ENCODE peak calls at places on chromosomes 5 and 9, in ten cellular contexts. K is CD4-positive, CD25-positive, alpha-beta regulatory T cell; U is transverse colon; F is ovary; N is CD8-positive, alpha-beta memory T cell; G is CD8-positive, alpha-beta T cell; R is thoracic aorta; X is fibroblast of lung; L is PC-9; H is psoas muscle. B is an unnamed sample. For H3K27me3, the result is how much of the 10 kb centered on the place peaks cover.

GRCh38 chr5:96141749-96142148 is 180.1 kb upstream of the ELL2 start:
- DNase-seq in K (no peak), U (no peak), F (no peak), N (no peak), G (no peak), R (no peak), X (peak), L (peak), H (no peak), B (no peak)

GRCh38 chr5:5481206-5481605 is 58.7 kb downstream of the ICE1 start:
- DNase-seq in K (no peak), U (no peak), F (no peak), N (peak), G (no peak), R (no peak), X (no peak), L (no peak), H (no peak), B (no peak)

GRCh38 chr9:89448381-89448780 is 49.5 kb downstream of the SEMA4D start:
- DNase-seq in K (no peak), U (no peak), F (no peak), N (peak), G (peak), R (no peak), X (no peak), L (no peak), H (no peak), B (no peak)

GRCh38 chr5:124670672-124671592 is 75.5 kb downstream of the ZNF608 start:
- DNase-seq in K (no peak), U (no peak), F (no peak), N (no peak), G (no peak), R (no peak), X (no peak), L (no peak), H (no peak), B (no peak)

GRCh38 chr5:62143268-62144229 is 162.5 kb upstream of the KIF2A start:
- DNase-seq in K (no peak), U (no peak), F (no peak), N (no peak), G (no peak), R (no peak), X (peak), L (no peak), H (no peak), B (no peak)

GRCh38 chr5:133232011-133232410 is 180.2 kb downstream of the HSPA4 start:
- DNase-seq in K (no peak), U (peak), F (no peak), N (no peak), G (no peak), R (no peak), X (no peak), L (no peak), H (no peak), B (no peak)

GRCh38 chr9:34592895-34593601 is 3.5 kb upstream of the CNTFR start:
- DNase-seq in K (no peak), U (peak), F (peak), N (no peak), G (no peak), R (peak), X (no peak), L (no peak), H (peak), B (peak)

GRCh38 chr5:36458746-36459145 is 147.7 kb upstream of the SLC1A3 start:
- DNase-seq in K (no peak), U (no peak), F (no peak), N (no peak), G (no peak), R (no peak), X (no peak), L (no peak), H (no peak), B (no peak)

GRCh38 chr5:146521403-146522106 is 5.6 kb upstream of the GPR151 start:
- DNase-seq in K (no peak), U (no peak), F (no peak), N (no peak), G (no peak), R (no peak), X (no peak), L (no peak), H (no peak), B (no peak)

GRCh38 chr9:112168197-112168596 is 6.9 kb downstream of the SUSD1 start:
- DNase-seq in K (no peak), U (peak), F (no peak), N (no peak), G (no peak), R (no peak), X (no peak), L (peak), H (no peak), B (no peak)

GRCh38 chr9:94016744-94017143 is 61.6 kb upstream of the BARX1 start:
- DNase-seq in K (no peak), U (peak), F (no peak), N (no peak), G (no peak), R (no peak), X (no peak), L (no peak), H (no peak), B (no peak)

GRCh38 chr5:1962619-1963355 is 80.1 kb upstream of the IRX4 start:
- DNase-seq in K (no peak), U (no peak), F (no peak), N (no peak), G (no peak), R (no peak), X (no peak), L (no peak), H (no peak), B (no peak)

GRCh38 chr9:76531231-76531775 is 72.3 kb downstream of the GCNT1 start:
- DNase-seq in K (no peak), U (no peak), F (no peak), N (no peak), G (no peak), R (no peak), X (no peak), L (peak), H (no peak), B (no peak)

GRCh38 chr9:76529667-76530066 is 70.7 kb downstream of the GCNT1 start:
- DNase-seq in K (no peak), U (no peak), F (no peak), N (no peak), G (no peak), R (no peak), X (no peak), L (no peak), H (no peak), B (no peak)

GRCh38 chr9:76528642-76529190 is 69.7 kb downstream of the GCNT1 start:
- DNase-seq in K (no peak), U (no peak), F (no peak), N (no peak), G (no peak), R (no peak), X (no peak), L (no peak), H (peak), B (no peak)

GRCh38 chr9:76528056-76528455 is 69.1 kb downstream of the GCNT1 start:
- DNase-seq in K (no peak), U (no peak), F (no peak), N (no peak), G (no peak), R (no peak), X (peak), L (no peak), H (no peak), B (no peak)

GRCh38 chr9:76530458-76531100 is 71.6 kb downstream of the GCNT1 start:
- DNase-seq in K (no peak), U (no peak), F (no peak), N (no peak), G (no peak), R (no peak), X (peak), L (no peak), H (no peak), B (no peak)
- H3K27me3 ChIP-seq in K (under half), U (under half), F (under half), N (under half), G (under half), R (under half), X (under half), L (under half), H (under half), B (under half)

DNA sequence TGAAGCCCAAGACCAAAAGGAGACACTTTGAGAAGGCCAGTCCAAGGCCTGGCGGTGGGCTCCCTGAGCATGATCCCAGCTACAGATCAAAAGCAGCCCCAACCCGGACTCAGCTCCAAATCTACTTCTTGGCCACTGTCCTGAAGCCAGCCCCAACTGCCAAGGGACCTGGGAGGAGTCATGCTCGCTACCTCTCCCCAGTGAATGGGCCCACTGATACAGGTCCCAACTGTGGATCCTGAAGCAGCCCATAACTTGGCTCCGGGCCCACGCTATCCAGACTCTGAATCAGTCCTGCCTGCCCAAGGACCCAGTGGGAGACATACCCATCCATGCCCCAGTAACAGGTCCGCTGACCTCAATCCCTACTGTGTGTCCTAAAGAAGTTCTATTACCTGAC is 1545.3 kb upstream of the C9orf72 start:
- DNase-seq in K (no peak), U (no peak), F (no peak), N (no peak), G (no peak), R (no peak), X (no peak), L (no peak), H (no peak), B (no peak)
- H3K27me3 ChIP-seq in K (under half), U (under half), F (under half), N (under half), G (under half), R (under half), X (under half), L (under half), H (under half), B (under half)

DNA sequence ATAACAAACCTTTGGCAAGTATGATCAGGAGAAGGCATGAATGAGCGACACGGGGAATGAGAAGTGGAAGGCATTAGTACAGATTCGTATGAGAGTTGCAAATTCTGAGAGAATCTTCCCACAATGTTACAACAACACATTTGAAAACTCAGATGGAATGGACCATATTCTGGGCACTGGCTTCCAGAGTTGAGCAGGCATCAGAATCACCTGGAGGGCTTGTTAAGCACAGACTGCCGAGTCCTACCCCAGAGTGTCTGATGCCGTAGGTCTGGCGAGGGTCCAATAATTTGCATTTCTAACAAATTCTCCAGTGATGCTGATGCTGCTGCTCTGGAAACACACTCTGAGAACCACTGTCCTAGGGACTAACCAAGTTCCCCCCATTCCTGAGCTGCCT is 2.9 kb upstream of the TLX3 start:
- DNase-seq in K (no peak), U (no peak), F (no peak), N (no peak), G (no peak), R (no peak), X (no peak), L (no peak), H (no peak), B (no peak)
- H3K27me3 ChIP-seq in K (under half), U (half or more), F (under half), N (under half), G (under half), R (under half), X (half or more), L (under half), H (under half), B (half or more)

GRCh38 chr9:107620801-107621200 is 131.2 kb upstream of the KLF4 start:
- DNase-seq in K (no peak), U (peak), F (no peak), N (no peak), G (no peak), R (no peak), X (no peak), L (no peak), H (no peak), B (no peak)
- H3K27me3 ChIP-seq in K (under half), U (under half), F (under half), N (under half), G (under half), R (under half), X (under half), L (under half), H (under half), B (under half)

GRCh38 chr5:176847155-176847554 is 36.8 kb downstream of the UNC5A start:
- DNase-seq in K (no peak), U (no peak), F (no peak), N (no peak), G (no peak), R (no peak), X (no peak), L (no peak), H (no peak), B (no peak)
- H3K27me3 ChIP-seq in K (under half), U (half or more), F (under half), N (under half), G (under half), R (under half), X (under half), L (under half), H (under half), B (under half)

GRCh38 chr9:124038239-124038638 is 26.7 kb downstream of the LHX2 start:
- DNase-seq in K (no peak), U (no peak), F (no peak), N (no peak), G (no peak), R (no peak), X (no peak), L (no peak), H (no peak), B (peak)
- H3K27me3 ChIP-seq in K (under half), U (half or more), F (under half), N (under half), G (under half), R (under half), X (under half), L (under half), H (under half), B (half or more)

DNA sequence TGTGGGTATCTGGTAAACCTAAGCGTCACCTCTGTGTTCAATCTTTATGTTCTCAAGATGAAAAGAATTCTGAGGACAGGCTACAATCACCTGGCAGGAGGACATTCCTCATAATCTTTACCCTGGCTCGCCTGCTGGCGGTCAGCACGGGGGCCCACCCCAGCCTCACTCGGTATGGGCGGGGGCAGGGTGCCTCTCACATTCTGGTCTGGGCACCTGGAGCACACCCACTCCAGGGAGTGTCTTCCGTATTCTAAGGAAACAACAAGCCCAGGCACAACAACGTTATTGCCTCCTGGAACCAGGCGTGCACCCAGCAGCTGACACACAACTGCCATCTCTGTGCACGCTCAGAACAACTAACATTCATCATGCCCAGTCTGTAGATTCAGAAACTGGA is 179.8 kb downstream of the ROR2 start:
- DNase-seq in K (no peak), U (peak), F (no peak), N (no peak), G (no peak), R (no peak), X (no peak), L (no peak), H (no peak), B (no peak)
- H3K27me3 ChIP-seq in K (under half), U (under half), F (under half), N (under half), G (under half), R (under half), X (under half), L (half or more), H (under half), B (under half)

GRCh38 chr9:136567651-136568287 is 21.9 kb upstream of the NOTCH1 start:
- DNase-seq in K (no peak), U (peak), F (peak), N (no peak), G (no peak), R (peak), X (peak), L (peak), H (peak), B (no peak)

GRCh38 chr9:136566553-136566895 is 20.7 kb upstream of the NOTCH1 start:
- DNase-seq in K (no peak), U (no peak), F (no peak), N (no peak), G (no peak), R (no peak), X (no peak), L (no peak), H (no peak), B (no peak)

GRCh38 chr9:136565722-136566552 is 20.1 kb upstream of the NOTCH1 start:
- DNase-seq in K (no peak), U (no peak), F (no peak), N (no peak), G (no peak), R (no peak), X (no peak), L (no peak), H (no peak), B (no peak)

GRCh38 chr9:136568288-136569081 is 22.6 kb upstream of the NOTCH1 start:
- DNase-seq in K (no peak), U (no peak), F (no peak), N (no peak), G (no peak), R (no peak), X (no peak), L (no peak), H (no peak), B (no peak)

GRCh38 chr9:136566899-136567298 is 21.1 kb upstream of the NOTCH1 start:
- DNase-seq in K (no peak), U (no peak), F (peak), N (no peak), G (no peak), R (no peak), X (peak), L (no peak), H (peak), B (no peak)
- H3K27me3 ChIP-seq in K (under half), U (under half), F (under half), N (under half), G (under half), R (under half), X (under half), L (under half), H (under half), B (under half)

DNA sequence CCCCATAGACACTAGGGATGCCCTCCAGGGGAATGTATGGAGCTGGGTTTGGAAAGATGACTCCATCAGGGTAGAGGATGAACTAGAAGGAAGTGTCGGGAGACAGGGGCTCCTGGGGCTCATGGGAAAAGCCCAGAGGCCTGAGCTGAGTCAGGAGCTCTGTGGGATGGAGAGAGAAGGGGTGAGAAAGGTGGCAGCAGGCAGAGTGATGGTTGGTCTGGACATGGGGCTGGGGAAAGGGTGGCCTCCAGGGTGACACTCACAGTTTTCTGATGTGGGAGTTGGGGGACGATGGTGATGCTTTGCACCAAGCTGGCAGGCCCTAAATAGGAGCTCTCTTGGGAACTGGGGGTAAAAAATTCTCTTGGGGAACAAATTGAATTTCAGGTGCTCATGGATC is 213.5 kb upstream of the MVB12B start:
- DNase-seq in K (no peak), U (no peak), F (no peak), N (no peak), G (no peak), R (no peak), X (no peak), L (no peak), H (no peak), B (peak)
- H3K27me3 ChIP-seq in K (under half), U (under half), F (under half), N (under half), G (under half), R (under half), X (under half), L (half or more), H (under half), B (under half)